ENCODE peak calls at places on chromosome 9, in four cellular contexts. P is K562, E is HepG2, A is GM12878. V is an unnamed sample.

GRCh38 chr9:110206388-110206787 is 1.6 kb downstream of the C9orf152 start:
- DNase-seq in P (no peak), E (no peak), A (no peak), V (no peak)

GRCh38 chr9:109012009-109012875 is 1.1 kb downstream of the CTNNAL1 start:
- DNase-seq in E (peak; percentile 47), P (no peak), A (no peak), V (peak; percentile 76)

GRCh38 chr9:33187519-33188218 is 20.5 kb upstream of the B4GALT1 start:
- DNase-seq in A (no peak), P (no peak), E (no peak), V (no peak)

GRCh38 chr9:115121140-115121710 is 3.3 kb upstream of the TNC start:
- DNase-seq in P (no peak), E (no peak), A (no peak), V (no peak)

GRCh38 chr9:84493284-84493947 is 152.9 kb upstream of the SLC28A3 start:
- DNase-seq in P (no peak), A (no peak), E (no peak), V (peak; percentile 39)

GRCh38 chr9:116899337-116900006 is 212.4 kb downstream of the TRIM32 start:
- DNase-seq in A (no peak), E (no peak), P (no peak), V (peak; percentile 60)

GRCh38 chr9:78386746-78387145 is 89.8 kb downstream of the PSAT1 start:
- DNase-seq in E (no peak), A (no peak), P (no peak), V (no peak)

GRCh38 chr9:38141751-38142150 is 72.7 kb upstream of the SHB start:
- DNase-seq in E (no peak), P (no peak), A (no peak), V (no peak)

GRCh38 chr9:134213508-134214394 is 49.4 kb upstream of the RNU6ATAC start:
- DNase-seq in E (no peak), A (no peak), P (no peak), V (no peak)

GRCh38 chr9:565528-565927 is 276.0 kb upstream of the DMRT1 start:
- DNase-seq in E (no peak), A (no peak), P (no peak), V (no peak)

GRCh38 chr9:135416771-135417290 is 62.8 kb upstream of the PPP1R26 start:
- DNase-seq in P (peak; percentile 25), A (no peak), E (no peak), V (no peak)

GRCh38 chr9:101484046-101484445 is 48.5 kb upstream of the ALDOB start:
- DNase-seq in P (no peak), A (no peak), E (no peak), V (no peak)

GRCh38 chr9:131403493-131403773 is 9.5 kb downstream of the PRRC2B start:
- DNase-seq in A (no peak), E (no peak), P (no peak), V (no peak)

GRCh38 chr9:38022995-38023394 is 46.0 kb downstream of the SHB start:
- DNase-seq in A (no peak), P (no peak), E (no peak), V (no peak)

GRCh38 chr9:26012797-26013594 is 334.8 kb upstream of the TUSC1 start:
- DNase-seq in A (no peak), P (no peak), E (no peak), V (no peak)

GRCh38 chr9:71769175-71770165 is 1.2 kb upstream of the CEMIP2 start:
- DNase-seq in P (peak; percentile 60), A (no peak), E (peak; percentile 78), V (peak; percentile 97)

GRCh38 chr9:35904966-35905781 is 828 bp upstream of the HRCT1 start:
- DNase-seq in A (no peak), E (no peak), P (no peak), V (no peak)

GRCh38 chr9:1208185-1208584 is 158.0 kb downstream of the DMRT2 start:
- DNase-seq in A (no peak), E (no peak), P (no peak), V (no peak)

GRCh38 chr9:27188426-27188825 is 79.4 kb downstream of the TEK start:
- DNase-seq in P (no peak), A (no peak), E (no peak), V (no peak)

GRCh38 chr9:113516840-113517577 is 53.5 kb downstream of the RGS3 start:
- DNase-seq in A (peak; percentile 98), P (no peak), E (no peak), V (no peak)

GRCh38 chr9:24614070-24614469 is 68.4 kb upstream of the IZUMO3 start:
- DNase-seq in P (no peak), E (no peak), A (no peak), V (peak; percentile 72)

GRCh38 chr9:82513976-82514735 is 525.6 kb downstream of the SPATA31D1 start:
- DNase-seq in E (no peak), P (no peak), A (no peak), V (no peak)

GRCh38 chr9:89885156-89885555 is 280.3 kb downstream of the GADD45G start:
- DNase-seq in E (no peak), A (no peak), P (no peak), V (no peak)

GRCh38 chr9:129894106-129894823 is 59.0 kb downstream of the USP20 start:
- DNase-seq in P (no peak), E (no peak), A (peak; percentile 16), V (no peak)

GRCh38 chr9:79166005-79166404 is 405.8 kb upstream of the TLE4 start:
- DNase-seq in E (no peak), A (no peak), P (no peak), V (no peak)

GRCh38 chr9:4550777-4551476 is 60.7 kb downstream of the SLC1A1 start:
- DNase-seq in E (no peak), A (no peak), P (no peak), V (no peak)

GRCh38 chr9:128372188-128372641 is 1.0 kb downstream of the URM1 start:
- DNase-seq in P (no peak), E (no peak), A (no peak), V (no peak)

DNA sequence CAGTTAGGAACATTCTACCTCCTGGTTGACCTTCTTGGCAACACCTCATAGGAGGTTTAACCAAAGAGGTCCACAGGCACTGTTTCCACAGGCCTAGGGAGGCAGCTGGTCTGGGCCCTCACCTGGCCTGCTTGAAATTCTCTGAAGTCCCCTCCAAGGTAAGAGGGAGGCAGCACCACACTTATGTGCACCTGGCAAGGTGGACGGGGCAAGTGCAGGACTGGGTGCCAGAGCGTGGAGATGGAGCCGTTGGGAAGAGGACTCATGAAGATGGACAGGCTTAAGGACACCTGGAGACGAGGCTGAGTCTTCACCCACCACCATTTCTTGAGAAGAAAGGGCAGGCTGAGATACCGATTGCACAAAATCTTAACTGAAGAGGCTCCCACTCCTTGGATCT is 6.6 kb upstream of the BARHL1 start:
- DNase-seq in A (no peak), P (no peak), E (no peak), V (no peak)
- H3K27me3 ChIP-seq in A (peaks cover 5% of the 10 kb centered on the region), P (peaks cover 4% of the 10 kb centered on the region), E (peaks cover 10% of the 10 kb centered on the region), V (peaks cover 57% of the 10 kb centered on the region)

DNA sequence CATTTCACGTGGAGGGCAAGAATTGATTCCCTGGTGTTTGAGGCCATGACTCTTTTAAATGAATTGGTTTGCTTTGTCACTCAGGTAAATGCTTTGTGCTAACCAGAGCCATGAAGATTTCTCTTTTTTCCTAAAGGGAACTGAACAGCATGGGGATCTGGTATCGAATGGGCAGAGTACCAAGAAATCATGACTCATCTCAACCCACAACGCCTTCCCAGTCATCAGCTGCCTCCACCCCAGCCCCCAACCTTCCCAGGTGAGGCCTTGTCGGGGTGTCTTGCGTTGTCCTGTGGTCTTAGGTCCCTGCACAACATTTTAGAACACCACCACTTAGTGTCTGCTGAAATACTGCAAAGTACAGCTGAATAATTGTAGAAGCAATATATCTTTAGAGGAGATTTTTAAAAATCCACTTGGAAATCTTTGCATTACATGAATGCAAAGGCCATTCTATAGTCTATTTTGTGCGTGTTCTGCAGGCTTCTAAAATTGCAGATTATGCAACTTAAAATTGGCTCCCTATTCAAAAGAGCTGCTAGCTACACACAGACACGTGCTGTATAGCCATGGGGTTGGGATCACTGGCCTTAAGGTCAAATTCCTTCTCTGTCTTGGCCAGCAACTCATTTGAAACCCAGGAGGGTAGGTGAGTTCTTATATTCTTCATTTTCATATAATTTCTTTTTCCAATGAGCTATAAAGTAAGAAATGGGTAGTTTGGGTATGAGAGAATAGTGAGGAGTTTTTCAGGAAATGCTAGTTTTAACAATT is 69.0 kb downstream of the MVB12B start:
- DNase-seq in E (no peak), A (no peak), P (no peak), V (no peak)
- TF ChIP-seq JUNB in E (no peak), A (no peak), P (no peak), V (no peak)

DNA sequence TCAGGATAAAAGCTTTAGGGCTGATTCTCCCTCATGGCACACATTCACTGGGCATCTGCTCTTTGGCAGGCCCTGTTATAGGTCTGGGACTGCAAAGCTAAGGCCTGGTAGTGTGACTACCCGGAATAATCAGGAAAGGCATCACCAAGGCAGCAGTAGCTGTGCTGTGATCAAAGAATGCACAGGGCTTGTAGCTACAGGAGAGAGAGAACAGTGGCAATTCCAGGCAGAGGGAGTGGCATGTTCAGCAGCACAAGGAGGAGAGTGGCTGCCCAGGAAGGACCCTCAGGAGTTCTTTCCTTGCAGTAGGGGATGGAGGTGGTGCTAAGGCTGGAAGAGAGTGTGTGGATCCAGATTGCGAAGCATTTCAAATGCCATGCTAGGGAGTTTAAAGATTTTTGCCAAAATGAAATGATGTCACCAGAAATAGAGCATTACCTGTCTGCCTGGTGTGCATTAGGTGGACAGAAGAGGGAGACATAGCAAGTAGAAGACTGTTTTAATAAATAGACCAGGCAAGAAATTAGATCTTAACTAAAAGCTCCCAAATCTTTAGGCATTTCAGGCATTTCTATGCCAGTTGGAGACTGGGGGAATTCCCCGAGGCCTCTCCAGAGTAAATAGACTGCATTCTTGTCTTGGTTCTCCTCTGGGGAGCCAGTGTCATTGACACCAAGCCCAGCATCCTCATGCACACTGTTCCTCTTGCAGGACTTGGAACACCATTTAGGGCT is 69.1 kb downstream of the GPR21 start:
- DNase-seq in A (no peak), E (no peak), P (no peak), V (peak; percentile 70)
- TF ChIP-seq CTCF in A (peak; percentile 34), E (peak; percentile 37), P (peak; percentile 33), V (no peak)

GRCh38 chr9:21802418-21803000 is at the start of gene MTAP:
- DNase-seq in A (peak; percentile 36), E (peak; percentile 88), P (no peak), V (peak; percentile 97)

GRCh38 chr9:21801683-21802417 is 586 bp upstream of the MTAP start:
- DNase-seq in E (peak; percentile 62), P (no peak), A (no peak), V (peak; percentile 91)

GRCh38 chr9:21804336-21804735 is 1.9 kb downstream of the MTAP start:
- DNase-seq in A (no peak), P (no peak), E (no peak), V (no peak)

GRCh38 chr9:21803674-21804048 is 1.2 kb downstream of the MTAP start:
- DNase-seq in P (no peak), A (no peak), E (no peak), V (no peak)

DNA sequence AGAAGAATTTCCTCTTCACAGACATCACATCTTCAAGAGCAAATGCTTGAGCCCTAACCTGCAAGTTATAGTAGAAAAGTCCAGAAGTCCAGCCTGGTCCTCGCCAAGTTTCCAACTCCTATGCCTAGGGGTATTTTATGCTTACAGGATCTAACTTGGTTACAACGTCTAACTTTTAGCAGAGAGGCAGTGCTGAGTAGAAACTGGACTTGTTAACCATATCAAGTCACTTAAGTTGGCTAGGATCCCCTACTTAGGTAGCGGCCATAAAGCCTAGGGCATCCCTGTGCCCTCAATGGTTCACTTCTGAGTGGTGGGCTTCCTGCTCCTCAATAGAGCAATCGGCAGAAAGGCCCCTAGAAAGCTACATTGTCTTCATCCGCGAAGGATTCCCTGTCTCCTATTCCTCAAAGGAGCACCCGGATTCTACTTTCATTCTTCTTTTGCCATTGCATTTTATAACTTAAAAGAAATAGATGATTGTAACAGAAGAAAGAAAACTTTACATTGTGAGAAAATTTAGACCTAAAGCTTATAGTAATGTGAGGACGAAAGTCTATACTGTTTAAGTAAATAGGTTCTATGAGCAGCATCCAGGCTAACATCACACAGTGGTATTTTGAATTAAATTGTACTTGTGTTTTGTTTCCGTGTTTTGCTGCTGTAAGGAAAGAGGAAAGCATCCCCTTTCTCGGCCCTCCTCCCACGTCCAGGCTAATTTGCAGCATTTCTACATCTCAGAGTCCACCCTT is 1.3 kb upstream of the MTAP start:
- DNase-seq in E (no peak), P (no peak), A (no peak), V (no peak)
- H3K27me3 ChIP-seq in E (no peaks in the 10 kb centered on the region), P (no peaks in the 10 kb centered on the region), A (no peaks in the 10 kb centered on the region), V (peaks cover 31% of the 10 kb centered on the region)